ENCODE peak calls at places on chromosomes 7 and 10, in five cellular contexts. Z is SK-MEL-5, E is cardiac fibroblast, D is fibroblast of gingiva, X is amniotic epithelial cell. R is an unnamed sample.

GRCh38 chr10:86545097-86545496 is 23.5 kb upstream of the WAPL start:
- DNase-seq in D (peak), E (no peak), Z (no peak), X (no peak), R (no peak)

GRCh38 chr7:125506331-125506730 is 576.7 kb upstream of the POT1 start:
- DNase-seq in D (no peak), X (no peak), Z (no peak), E (no peak), R (no peak)

GRCh38 chr10:133131053-133131452 is 29.0 kb upstream of the KNDC1 start:
- DNase-seq in E (no peak), D (no peak), Z (no peak), X (no peak), R (no peak)

GRCh38 chr7:132142006-132142405 is 434.3 kb downstream of the PLXNA4 start:
- DNase-seq in D (no peak), E (no peak), X (no peak), Z (no peak), R (no peak)

GRCh38 chr10:104300002-104300735 is 31.2 kb downstream of the GSTO2 start:
- DNase-seq in Z (peak), D (peak), X (peak), E (peak), R (peak)

GRCh38 chr7:109950821-109951601 is 1139.9 kb upstream of the LRRN3 start:
- DNase-seq in Z (no peak), D (no peak), X (no peak), E (no peak), R (no peak)

GRCh38 chr10:121157998-121158397 is 306.8 kb downstream of the WDR11 start:
- DNase-seq in D (no peak), Z (no peak), X (no peak), E (no peak), R (no peak)

GRCh38 chr7:884191-885003 is 8.0 kb downstream of the GET4 start:
- DNase-seq in D (no peak), Z (no peak), X (no peak), E (no peak), R (no peak)

GRCh38 chr7:81075150-81075549 is 156.3 kb upstream of the SEMA3C start:
- DNase-seq in D (no peak), E (peak), Z (no peak), X (no peak), R (no peak)

GRCh38 chr7:131011976-131012375 is 278.0 kb upstream of the KLF14 start:
- DNase-seq in D (peak), Z (peak), E (peak), X (peak), R (peak)